ENCODE peak calls at places on chromosomes 12 and 14, in nine cellular contexts. A is CD4-positive, CD25-positive, alpha-beta regulatory T cell; V is lower lobe of right lung; D is A549; G is sigmoid colon; B is left ventricle myocardium inferior; E is thoracic aorta; S is uterus; M is aorta. H is an unnamed sample.

GRCh38 chr14:68797180-68797670 is 4.4 kb upstream of the ZFP36L1 start:
- DNase-seq in G (no peak), E (no peak), A (no peak), V (no peak), M (no peak), D (no peak), B (no peak), S (no peak), H (no peak)

GRCh38 chr12:122413516-122414404 is 8.7 kb downstream of the CLIP1 start:
- DNase-seq in D (no peak), M (no peak), S (no peak), G (no peak), B (no peak), V (no peak), A (no peak), E (no peak), H (no peak)

GRCh38 chr14:55901281-55901680 is 216.9 kb upstream of the PELI2 start:
- DNase-seq in E (no peak), G (no peak), V (no peak), B (no peak), D (no peak), M (no peak), A (no peak), S (no peak), H (no peak)

GRCh38 chr12:80226576-80226975 is 127.2 kb downstream of the OTOGL start:
- DNase-seq in V (no peak), S (no peak), D (no peak), E (no peak), A (no peak), B (no peak), G (no peak), M (no peak), H (no peak)

GRCh38 chr12:16112626-16113560 is 164.6 kb downstream of the SLC15A5 start:
- DNase-seq in G (no peak), D (no peak), B (no peak), S (no peak), A (no peak), E (no peak), M (no peak), V (no peak), H (no peak)

GRCh38 chr14:61217516-61217915 is 63.6 kb downstream of the TMEM30B start:
- DNase-seq in G (no peak), S (no peak), E (no peak), M (no peak), D (no peak), A (no peak), V (no peak), B (no peak), H (no peak)

GRCh38 chr14:40312296-40312695 is 880.1 kb upstream of the FBXO33 start:
- DNase-seq in G (no peak), A (no peak), V (no peak), B (no peak), S (no peak), D (no peak), E (no peak), M (no peak), H (no peak)

GRCh38 chr12:68428211-68428610 is 96.0 kb upstream of the MDM1 start:
- DNase-seq in A (no peak), S (no peak), G (no peak), M (no peak), E (no peak), V (no peak), D (no peak), B (no peak), H (no peak)

GRCh38 chr12:93483151-93483807 is 16.0 kb downstream of the MRPL42 start:
- DNase-seq in B (no peak), M (no peak), S (no peak), G (no peak), V (no peak), E (no peak), D (no peak), A (no peak), H (no peak)
- H3K27ac ChIP-seq in B (no peak), M (no peak), S (no peak), G (no peak), V (no peak), E (no peak), D (no peak), A (no peak), H (no peak)

GRCh38 chr12:90173499-90174197 is 465.0 kb upstream of the ATP2B1 start:
- DNase-seq in V (no peak), A (no peak), M (no peak), E (no peak), S (no peak), D (no peak), G (no peak), B (no peak), H (no peak)

GRCh38 chr12:90170740-90171139 is 462.1 kb upstream of the ATP2B1 start:
- DNase-seq in M (no peak), A (no peak), D (no peak), V (no peak), G (no peak), B (no peak), E (no peak), S (no peak), H (no peak)

GRCh38 chr12:90174198-90174510 is 465.5 kb upstream of the ATP2B1 start:
- DNase-seq in S (no peak), A (no peak), M (no peak), E (no peak), D (no peak), G (no peak), V (no peak), B (no peak), H (no peak)

GRCh38 chr12:90167501-90167900 is 458.9 kb upstream of the ATP2B1 start:
- DNase-seq in G (no peak), V (no peak), E (no peak), B (no peak), S (no peak), D (no peak), M (no peak), A (no peak), H (no peak)

GRCh38 chr12:90172524-90172923 is 463.9 kb upstream of the ATP2B1 start:
- DNase-seq in B (no peak), A (no peak), S (no peak), E (no peak), G (no peak), M (no peak), V (no peak), D (no peak), H (no peak)
- H3K27ac ChIP-seq in B (no peak), A (no peak), S (no peak), E (no peak), G (no peak), M (no peak), V (no peak), D (no peak), H (no peak)

GRCh38 chr14:71620401-71620800 is 311.8 kb upstream of the RGS6 start:
- DNase-seq in V (no peak), E (no peak), G (no peak), A (no peak), D (no peak), S (no peak), M (no peak), B (no peak), H (no peak)
- H3K27ac ChIP-seq in V (no peak), E (no peak), G (no peak), A (no peak), D (no peak), S (no peak), M (no peak), B (no peak), H (no peak)

DNA sequence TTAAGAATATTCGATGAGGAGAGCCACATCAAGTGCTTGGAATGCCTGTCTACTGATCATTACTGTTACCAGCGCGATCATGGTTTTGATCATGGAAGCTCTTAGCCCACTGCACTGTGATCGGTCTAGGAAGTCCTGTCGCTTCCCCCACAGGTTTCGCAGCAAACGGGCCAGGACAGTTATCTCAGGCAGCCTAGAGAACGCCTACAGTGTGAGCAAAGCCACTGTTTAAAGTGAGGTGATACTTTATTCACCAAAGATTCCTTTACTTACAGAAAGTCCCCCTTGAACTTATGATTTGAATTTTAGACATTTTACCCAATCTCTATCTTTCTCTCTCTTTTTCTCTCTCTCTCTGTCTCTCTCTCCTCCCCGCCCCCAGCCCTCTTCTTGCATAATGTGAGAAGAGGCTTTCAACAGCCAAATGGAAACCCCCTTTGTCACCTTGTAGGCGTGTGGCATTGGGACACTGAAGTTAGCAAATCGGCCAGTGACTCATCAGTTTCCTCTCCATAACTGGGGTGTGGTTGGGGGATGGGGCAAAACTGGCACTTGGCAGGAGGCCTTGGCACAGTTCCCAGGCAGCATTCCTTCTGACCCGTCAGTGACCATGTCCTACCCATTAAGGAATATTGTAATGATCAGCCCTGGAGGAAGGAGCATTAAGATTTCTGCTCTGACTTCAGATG is 214.8 kb downstream of the CHST11 start:
- DNase-seq in M (peak), G (peak), V (peak), E (peak), D (peak), S (peak), B (peak), A (peak), H (peak)
- H3K27ac ChIP-seq in M (peak), G (peak), V (peak), E (peak), D (peak), S (peak), B (peak), A (peak), H (peak)

GRCh38 chr12:57147641-57147944 is 174 bp upstream of the LRP1-AS start:
- DNase-seq in S (peak), D (no peak), M (peak), V (no peak), B (no peak), G (peak), A (no peak), E (no peak), H (no peak)

GRCh38 chr12:57149309-57149900 is 2.0 kb upstream of the LRP1-AS start:
- DNase-seq in V (no peak), B (peak), E (no peak), M (peak), S (peak), A (no peak), D (no peak), G (peak), H (no peak)

GRCh38 chr12:57146925-57147640 is at the start of gene LRP1-AS:
- DNase-seq in A (no peak), G (no peak), E (no peak), M (no peak), D (no peak), V (no peak), S (no peak), B (no peak), H (no peak)

GRCh38 chr12:57150400-57150799 is 3.0 kb upstream of the LRP1-AS start:
- DNase-seq in M (no peak), S (no peak), A (no peak), V (no peak), G (peak), D (no peak), E (no peak), B (no peak), H (no peak)

DNA sequence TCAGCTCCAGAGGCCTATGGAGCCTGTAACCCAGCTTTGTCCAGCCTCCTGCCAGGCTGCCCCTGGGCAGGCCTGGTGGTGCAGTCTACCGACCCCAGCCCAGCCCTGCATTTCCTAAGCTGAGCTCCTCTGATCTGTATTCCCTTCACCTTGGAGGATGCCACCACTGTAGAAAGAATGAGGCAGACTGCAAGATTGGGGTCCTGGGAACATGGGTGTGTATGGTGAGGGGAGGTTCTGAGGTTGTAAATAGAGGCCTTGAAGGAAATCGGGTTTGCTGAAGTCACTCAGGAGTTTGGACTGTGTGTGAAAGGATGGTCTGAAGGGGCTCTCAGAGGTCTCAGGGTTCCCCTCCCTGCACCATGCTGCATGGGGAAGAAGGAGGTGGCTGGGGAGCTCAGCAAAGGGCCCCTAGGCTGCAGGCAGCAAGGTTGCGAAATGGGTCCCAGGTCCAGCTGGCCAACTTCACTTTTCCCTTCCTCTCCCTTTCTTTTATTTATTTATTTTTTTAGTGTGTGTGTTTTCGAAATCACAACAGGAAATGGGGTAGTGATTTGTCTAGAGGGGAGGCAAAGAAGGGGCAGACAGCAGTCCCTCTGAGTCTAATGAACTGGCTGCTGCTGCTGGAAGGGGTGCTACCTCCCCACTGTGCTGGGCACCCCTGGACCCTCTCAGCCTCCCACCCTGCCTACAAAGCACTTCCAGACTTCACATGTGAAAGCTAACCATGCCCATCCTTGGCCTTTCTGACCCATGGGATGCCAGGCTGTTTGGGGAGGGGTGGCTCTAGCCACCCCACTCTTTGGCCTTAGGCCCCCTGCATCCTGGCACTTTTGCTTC is 1.3 kb upstream of the LRP1-AS start:
- DNase-seq in E (no peak), A (no peak), V (peak), B (peak), D (no peak), S (peak), M (peak), G (peak), H (no peak)
- H3K27ac ChIP-seq in E (peak), A (no peak), V (peak), B (peak), D (peak), S (peak), M (peak), G (peak), H (peak)

H was measured in esophagus squamous epithelium.